ENCODE peak calls at places on chromosomes 2 and 18, in nine cellular contexts. One of them, this sample, is unnamed.

GRCh38 chr2:177239934-177240600 is 24.5 kb downstream of the NFE2L2 start:
- DNase-seq in prostate gland: no peak
- DNase-seq in fibroblast of pulmonary artery: peak; percentile 58
- DNase-seq in Caki2: peak; percentile 65
- DNase-seq in psoas muscle: no peak
- DNase-seq in AG09319: no peak
- DNase-seq in SK-N-DZ: peak; percentile 31
- DNase-seq in activated naive CD8-positive, alpha-beta T cell treated with anti-CD3 and anti-CD28 coated beads, Interleukin-2, amount 50 U/mL, for 24 hours: no peak
- DNase-seq in left lung: peak; percentile 74
- DNase-seq in this sample: peak; percentile 75

GRCh38 chr18:61639886-61640285 is 252.9 kb downstream of the RNF152 start:
- DNase-seq in prostate gland: no peak
- DNase-seq in left lung: no peak
- DNase-seq in fibroblast of pulmonary artery: no peak
- DNase-seq in psoas muscle: no peak
- DNase-seq in AG09319: no peak
- DNase-seq in SK-N-DZ: no peak
- DNase-seq in Caki2: no peak
- DNase-seq in activated naive CD8-positive, alpha-beta T cell treated with anti-CD3 and anti-CD28 coated beads, Interleukin-2, amount 50 U/mL, for 24 hours: no peak
- DNase-seq in this sample: no peak

GRCh38 chr2:147630585-147630984 is 214.2 kb upstream of the ACVR2A start:
- DNase-seq in left lung: no peak
- DNase-seq in prostate gland: no peak
- DNase-seq in AG09319: no peak
- DNase-seq in psoas muscle: no peak
- DNase-seq in activated naive CD8-positive, alpha-beta T cell treated with anti-CD3 and anti-CD28 coated beads, Interleukin-2, amount 50 U/mL, for 24 hours: no peak
- DNase-seq in Caki2: no peak
- DNase-seq in fibroblast of pulmonary artery: no peak
- DNase-seq in SK-N-DZ: no peak
- DNase-seq in this sample: no peak

GRCh38 chr2:133755515-133756311 is 187.4 kb upstream of the NCKAP5 start:
- DNase-seq in activated naive CD8-positive, alpha-beta T cell treated with anti-CD3 and anti-CD28 coated beads, Interleukin-2, amount 50 U/mL, for 24 hours: no peak
- DNase-seq in prostate gland: no peak
- DNase-seq in left lung: no peak
- DNase-seq in AG09319: peak; percentile 90
- DNase-seq in SK-N-DZ: no peak
- DNase-seq in Caki2: no peak
- DNase-seq in fibroblast of pulmonary artery: peak; percentile 95
- DNase-seq in psoas muscle: no peak
- DNase-seq in this sample: no peak

GRCh38 chr2:225100269-225100668 is 58.0 kb upstream of the DOCK10 start:
- DNase-seq in Caki2: no peak
- DNase-seq in activated naive CD8-positive, alpha-beta T cell treated with anti-CD3 and anti-CD28 coated beads, Interleukin-2, amount 50 U/mL, for 24 hours: no peak
- DNase-seq in prostate gland: no peak
- DNase-seq in left lung: no peak
- DNase-seq in AG09319: no peak
- DNase-seq in psoas muscle: no peak
- DNase-seq in fibroblast of pulmonary artery: peak; percentile 78
- DNase-seq in SK-N-DZ: no peak
- DNase-seq in this sample: no peak

GRCh38 chr18:11078491-11078890 is 70.9 kb downstream of the PIEZO2 start:
- DNase-seq in activated naive CD8-positive, alpha-beta T cell treated with anti-CD3 and anti-CD28 coated beads, Interleukin-2, amount 50 U/mL, for 24 hours: no peak
- DNase-seq in Caki2: no peak
- DNase-seq in left lung: no peak
- DNase-seq in AG09319: no peak
- DNase-seq in fibroblast of pulmonary artery: no peak
- DNase-seq in SK-N-DZ: no peak
- DNase-seq in psoas muscle: no peak
- DNase-seq in prostate gland: no peak
- DNase-seq in this sample: no peak

GRCh38 chr18:3248062-3248669 is 565 bp downstream of the MYL12A start:
- DNase-seq in left lung: no peak
- DNase-seq in prostate gland: no peak
- DNase-seq in Caki2: no peak
- DNase-seq in psoas muscle: peak; percentile 70
- DNase-seq in fibroblast of pulmonary artery: peak; percentile 61
- DNase-seq in AG09319: no peak
- DNase-seq in SK-N-DZ: no peak
- DNase-seq in activated naive CD8-positive, alpha-beta T cell treated with anti-CD3 and anti-CD28 coated beads, Interleukin-2, amount 50 U/mL, for 24 hours: no peak
- DNase-seq in this sample: peak; percentile 28

GRCh38 chr2:233287871-233288270 is 19.7 kb upstream of the SAG start:
- DNase-seq in prostate gland: no peak
- DNase-seq in SK-N-DZ: no peak
- DNase-seq in fibroblast of pulmonary artery: no peak
- DNase-seq in activated naive CD8-positive, alpha-beta T cell treated with anti-CD3 and anti-CD28 coated beads, Interleukin-2, amount 50 U/mL, for 24 hours: no peak
- DNase-seq in AG09319: no peak
- DNase-seq in psoas muscle: no peak
- DNase-seq in left lung: no peak
- DNase-seq in Caki2: no peak
- DNase-seq in this sample: no peak

GRCh38 chr2:56357655-56358295 is 174.0 kb downstream of the CCDC85A start:
- DNase-seq in prostate gland: no peak
- DNase-seq in Caki2: no peak
- DNase-seq in psoas muscle: no peak
- DNase-seq in left lung: no peak
- DNase-seq in activated naive CD8-positive, alpha-beta T cell treated with anti-CD3 and anti-CD28 coated beads, Interleukin-2, amount 50 U/mL, for 24 hours: no peak
- DNase-seq in fibroblast of pulmonary artery: no peak
- DNase-seq in SK-N-DZ: no peak
- DNase-seq in AG09319: no peak
- DNase-seq in this sample: no peak

GRCh38 chr2:218444692-218445357 is 25.9 kb downstream of the VIL1 start:
- DNase-seq in activated naive CD8-positive, alpha-beta T cell treated with anti-CD3 and anti-CD28 coated beads, Interleukin-2, amount 50 U/mL, for 24 hours: no peak
- DNase-seq in Caki2: no peak
- DNase-seq in fibroblast of pulmonary artery: no peak
- DNase-seq in left lung: no peak
- DNase-seq in SK-N-DZ: no peak
- DNase-seq in psoas muscle: no peak
- DNase-seq in prostate gland: peak; percentile 38
- DNase-seq in AG09319: no peak
- DNase-seq in this sample: peak; percentile 87

GRCh38 chr2:17539596-17539992 is 902 bp upstream of the VSNL1 start:
- DNase-seq in fibroblast of pulmonary artery: peak; percentile 18
- DNase-seq in left lung: peak; percentile 41
- DNase-seq in activated naive CD8-positive, alpha-beta T cell treated with anti-CD3 and anti-CD28 coated beads, Interleukin-2, amount 50 U/mL, for 24 hours: no peak
- DNase-seq in AG09319: no peak
- DNase-seq in SK-N-DZ: peak; percentile 8
- DNase-seq in prostate gland: no peak
- DNase-seq in Caki2: peak; percentile 86
- DNase-seq in psoas muscle: no peak
- DNase-seq in this sample: no peak

GRCh38 chr2:224969633-224970292 is 72.5 kb downstream of the DOCK10 start:
- DNase-seq in SK-N-DZ: no peak
- DNase-seq in Caki2: no peak
- DNase-seq in prostate gland: no peak
- DNase-seq in activated naive CD8-positive, alpha-beta T cell treated with anti-CD3 and anti-CD28 coated beads, Interleukin-2, amount 50 U/mL, for 24 hours: no peak
- DNase-seq in AG09319: no peak
- DNase-seq in left lung: no peak
- DNase-seq in psoas muscle: no peak
- DNase-seq in fibroblast of pulmonary artery: no peak
- DNase-seq in this sample: no peak

GRCh38 chr2:158755738-158756137 is 39.4 kb upstream of the DAPL1 start:
- DNase-seq in activated naive CD8-positive, alpha-beta T cell treated with anti-CD3 and anti-CD28 coated beads, Interleukin-2, amount 50 U/mL, for 24 hours: peak; percentile 5
- DNase-seq in fibroblast of pulmonary artery: no peak
- DNase-seq in AG09319: no peak
- DNase-seq in SK-N-DZ: no peak
- DNase-seq in left lung: no peak
- DNase-seq in Caki2: no peak
- DNase-seq in prostate gland: no peak
- DNase-seq in psoas muscle: no peak
- DNase-seq in this sample: no peak

GRCh38 chr2:240133401-240133800 is 2.7 kb downstream of the COPS9 start:
- DNase-seq in fibroblast of pulmonary artery: no peak
- DNase-seq in prostate gland: no peak
- DNase-seq in left lung: peak; percentile 20
- DNase-seq in SK-N-DZ: no peak
- DNase-seq in Caki2: no peak
- DNase-seq in activated naive CD8-positive, alpha-beta T cell treated with anti-CD3 and anti-CD28 coated beads, Interleukin-2, amount 50 U/mL, for 24 hours: no peak
- DNase-seq in AG09319: no peak
- DNase-seq in psoas muscle: no peak
- DNase-seq in this sample: no peak

GRCh38 chr18:57784034-57784815 is 18.9 kb downstream of the ATP8B1 start:
- DNase-seq in psoas muscle: no peak
- DNase-seq in prostate gland: no peak
- DNase-seq in Caki2: no peak
- DNase-seq in AG09319: no peak
- DNase-seq in left lung: no peak
- DNase-seq in fibroblast of pulmonary artery: peak; percentile 92
- DNase-seq in activated naive CD8-positive, alpha-beta T cell treated with anti-CD3 and anti-CD28 coated beads, Interleukin-2, amount 50 U/mL, for 24 hours: no peak
- DNase-seq in SK-N-DZ: no peak
- DNase-seq in this sample: no peak

GRCh38 chr2:100757621-100758394 is 62.1 kb upstream of the NPAS2 start:
- DNase-seq in psoas muscle: no peak
- DNase-seq in Caki2: peak; percentile 55
- DNase-seq in AG09319: peak; percentile 67
- DNase-seq in activated naive CD8-positive, alpha-beta T cell treated with anti-CD3 and anti-CD28 coated beads, Interleukin-2, amount 50 U/mL, for 24 hours: no peak
- DNase-seq in fibroblast of pulmonary artery: peak; percentile 94
- DNase-seq in left lung: no peak
- DNase-seq in prostate gland: no peak
- DNase-seq in SK-N-DZ: no peak
- DNase-seq in this sample: peak; percentile 50

GRCh38 chr2:44524347-44524926 is 162.7 kb downstream of the CAMKMT start:
- DNase-seq in activated naive CD8-positive, alpha-beta T cell treated with anti-CD3 and anti-CD28 coated beads, Interleukin-2, amount 50 U/mL, for 24 hours: no peak
- DNase-seq in fibroblast of pulmonary artery: no peak
- DNase-seq in prostate gland: no peak
- DNase-seq in AG09319: no peak
- DNase-seq in Caki2: no peak
- DNase-seq in SK-N-DZ: no peak
- DNase-seq in left lung: no peak
- DNase-seq in psoas muscle: no peak
- DNase-seq in this sample: no peak

GRCh38 chr18:55300469-55301195 is 287.4 kb downstream of the TCF4 start:
- DNase-seq in psoas muscle: peak; percentile 13
- DNase-seq in SK-N-DZ: peak; percentile 91
- DNase-seq in activated naive CD8-positive, alpha-beta T cell treated with anti-CD3 and anti-CD28 coated beads, Interleukin-2, amount 50 U/mL, for 24 hours: no peak
- DNase-seq in prostate gland: no peak
- DNase-seq in Caki2: no peak
- DNase-seq in AG09319: peak; percentile 90
- DNase-seq in left lung: no peak
- DNase-seq in fibroblast of pulmonary artery: no peak
- DNase-seq in this sample: no peak

This sample was measured in mucosa of gallbladder.